ENCODE peak calls at places on chromosomes 7 and 10, in five cellular contexts. C is activated CD8-positive, alpha-beta memory T cell treated with anti-CD3 and anti-CD28 coated beads, Interleukin-2, amount 50 U/mL, for 4 hours; Y is NCI-H1105; L is activated CD8-positive, alpha-beta T cell treated with anti-CD3 and anti-CD28 coated beads for 36 hours; E is NCI-H748 treated with DMSO at 0.1 percent for 48 hours. O is an unnamed sample.

GRCh38 chr10:93917064-93917391 is 23.2 kb downstream of the SLC35G1 start:
- DNase-seq in C (no peak), Y (no peak), L (no peak), E (no peak), O (no peak)

GRCh38 chr10:98446121-98446655 is 547 bp downstream of the HPS1 start:
- DNase-seq in C (peak), Y (no peak), L (peak), E (no peak), O (peak)

GRCh38 chr7:572013-572667 is 52.5 kb upstream of the PDGFA start:
- DNase-seq in C (no peak), Y (no peak), L (no peak), E (no peak), O (no peak)

GRCh38 chr10:86692023-86692514 is 23.8 kb downstream of the LDB3 start:
- DNase-seq in C (no peak), Y (no peak), L (no peak), E (no peak), O (no peak)

GRCh38 chr10:15295540-15296325 is 75.4 kb downstream of the FAM171A1 start:
- DNase-seq in C (no peak), Y (no peak), L (no peak), E (no peak), O (no peak)

GRCh38 chr7:96589038-96589437 is 120.6 kb downstream of the SEM1 start:
- DNase-seq in C (no peak), Y (no peak), L (no peak), E (peak), O (no peak)

GRCh38 chr7:90453931-90454330 is 15.5 kb upstream of the PTTG1IP2 start:
- DNase-seq in C (no peak), Y (no peak), L (no peak), E (no peak), O (no peak)

GRCh38 chr10:63140077-63140476 is 6.9 kb downstream of the NRBF2 start:
- DNase-seq in C (no peak), Y (no peak), L (no peak), E (no peak), O (no peak)

GRCh38 chr10:100998991-100999741 is 442 bp upstream of the LZTS2 start:
- DNase-seq in C (peak), Y (no peak), L (peak), E (peak), O (peak)

GRCh38 chr7:20440472-20441105 is 109.9 kb downstream of the ITGB8 start:
- DNase-seq in C (no peak), Y (no peak), L (peak), E (peak), O (no peak)

GRCh38 chr7:158723266-158723665 is 18.7 kb upstream of the NCAPG2 start:
- DNase-seq in C (no peak), Y (no peak), L (no peak), E (no peak), O (peak)

GRCh38 chr10:77835669-77836086 is 90.9 kb downstream of the DLG5 start:
- DNase-seq in C (no peak), Y (no peak), L (no peak), E (no peak), O (no peak)

GRCh38 chr7:37150856-37151255 is 297.8 kb downstream of the ELMO1 start:
- DNase-seq in C (no peak), Y (no peak), L (no peak), E (no peak), O (no peak)

GRCh38 chr10:77857272-77857671 is 69.3 kb downstream of the DLG5 start:
- DNase-seq in C (no peak), Y (no peak), L (no peak), E (no peak), O (no peak)

GRCh38 chr10:70596860-70597809 is 5.4 kb downstream of the PRF1 start:
- DNase-seq in C (no peak), Y (peak), L (no peak), E (no peak), O (no peak)

GRCh38 chr10:131738396-131738735 is 162.4 kb upstream of the PPP2R2D start:
- DNase-seq in C (no peak), Y (no peak), L (no peak), E (no peak), O (no peak)

GRCh38 chr7:85896531-85896930 is 709.7 kb upstream of the SEMA3D start:
- DNase-seq in C (no peak), Y (no peak), L (no peak), E (no peak), O (no peak)

GRCh38 chr7:132145466-132145865 is 430.8 kb downstream of the PLXNA4 start:
- DNase-seq in C (no peak), Y (no peak), L (no peak), E (no peak), O (peak)

GRCh38 chr10:132419631-132420468 is 22.9 kb downstream of the PWWP2B start:
- DNase-seq in C (no peak), Y (no peak), L (no peak), E (no peak), O (no peak)

GRCh38 chr10:29329420-29329819 is 40.5 kb downstream of the LYZL1 start:
- DNase-seq in C (no peak), Y (peak), L (no peak), E (peak), O (no peak)

GRCh38 chr7:24819916-24820689 is 62.8 kb upstream of the GSDME start:
- DNase-seq in C (peak), Y (peak), L (peak), E (peak), O (peak)

GRCh38 chr7:6614941-6615737 is at the start of gene ZNF853:
- DNase-seq in C (peak), Y (no peak), L (no peak), E (no peak), O (no peak)

GRCh38 chr7:2109251-2109935 is 123.4 kb downstream of the MAD1L1 start:
- DNase-seq in C (no peak), Y (no peak), L (no peak), E (no peak), O (no peak)

GRCh38 chr10:13414855-13415254 is 66.8 kb upstream of the SEPHS1 start:
- DNase-seq in C (no peak), Y (no peak), L (peak), E (no peak), O (no peak)

GRCh38 chr10:110354322-110354766 is 49.6 kb upstream of the SMNDC1 start:
- DNase-seq in C (peak), Y (no peak), L (peak), E (no peak), O (no peak)

GRCh38 chr10:110501142-110501937 is 3.6 kb downstream of the DUSP5 start:
- DNase-seq in C (peak), Y (no peak), L (peak), E (no peak), O (peak)

GRCh38 chr10:45420453-45421192 is 46.6 kb downstream of the ALOX5 start:
- DNase-seq in C (peak), Y (peak), L (peak), E (no peak), O (peak)

GRCh38 chr7:123797673-123798526 is 47.1 kb upstream of the HYAL4 start:
- DNase-seq in C (no peak), Y (peak), L (no peak), E (peak), O (no peak)

GRCh38 chr10:75597691-75598455 is 166.4 kb downstream of the LRMDA start:
- DNase-seq in C (no peak), Y (no peak), L (no peak), E (peak), O (no peak)

GRCh38 chr7:29345590-29345989 is 151.0 kb downstream of the CHN2 start:
- DNase-seq in C (peak), Y (no peak), L (peak), E (no peak), O (no peak)

GRCh38 chr10:29834990-29835569 is 200.3 kb upstream of the SVIL start:
- DNase-seq in C (no peak), Y (no peak), L (no peak), E (no peak), O (no peak)